ENCODE peak calls at places on chromosome 13, in eight cellular contexts. S, L, M, P, D, Q, G and C are unnamed samples.

GRCh38 chr13:111262715-111263114 is 57.7 kb upstream of the TEX29 start:
- DNase-seq in S (no peak), M (no peak), L (no peak), G (no peak), D (no peak), Q (no peak), P (no peak), C (no peak)

GRCh38 chr13:70798385-70798784 is 690.1 kb upstream of the KLHL1 start:
- DNase-seq in M (no peak), G (no peak), D (no peak), S (no peak), P (no peak), L (no peak), Q (no peak), C (no peak)

GRCh38 chr13:26280295-26280694 is 26.4 kb downstream of the CDK8 start:
- DNase-seq in M (no peak), L (no peak), D (no peak), Q (no peak), S (no peak), P (no peak), G (no peak), C (no peak)

GRCh38 chr13:22220186-22221160 is 549.6 kb downstream of the FGF9 start:
- DNase-seq in Q (no peak), P (no peak), G (no peak), S (no peak), D (no peak), M (no peak), L (no peak), C (no peak)

GRCh38 chr13:109479991-109480696 is 306.2 kb downstream of the IRS2 start:
- DNase-seq in M (no peak), S (no peak), D (no peak), P (no peak), Q (no peak), L (no peak), G (no peak), C (no peak)

GRCh38 chr13:44045179-44045562 is 165.5 kb downstream of the LACC1 start:
- DNase-seq in L (no peak), Q (no peak), M (no peak), G (no peak), D (no peak), S (no peak), P (no peak), C (no peak)

GRCh38 chr13:94548382-94549240 is 47.3 kb downstream of the TGDS start:
- DNase-seq in G (peak), S (peak), Q (peak), D (peak), P (peak), M (peak), L (no peak), C (peak)

GRCh38 chr13:98658131-98658530 is 81.2 kb upstream of the STK24 start:
- DNase-seq in S (no peak), M (no peak), G (no peak), L (no peak), P (no peak), D (no peak), Q (no peak), C (no peak)

GRCh38 chr13:110713981-110714797 is 689 bp downstream of the ING1 start:
- DNase-seq in Q (peak), D (peak), P (peak), S (peak), M (no peak), G (peak), L (no peak), C (peak)

GRCh38 chr13:33249066-33249465 is 36.5 kb downstream of the STARD13 start:
- DNase-seq in G (no peak), S (no peak), P (no peak), D (no peak), Q (no peak), L (no peak), M (no peak), C (no peak)

GRCh38 chr13:80979035-80979641 is 638.2 kb upstream of the SPRY2 start:
- DNase-seq in G (peak), S (no peak), P (no peak), Q (no peak), M (peak), L (no peak), D (peak), C (peak)

GRCh38 chr13:23715762-23716235 is 145.6 kb downstream of the TNFRSF19 start:
- DNase-seq in M (no peak), Q (no peak), D (no peak), L (no peak), P (no peak), G (no peak), S (no peak), C (peak)

GRCh38 chr13:103067751-103068563 is 1.7 kb upstream of the SLC10A2 start:
- DNase-seq in D (no peak), P (no peak), S (no peak), M (no peak), Q (no peak), G (no peak), L (no peak), C (no peak)

GRCh38 chr13:48567521-48568331 is 34.8 kb upstream of the RCBTB2 start:
- DNase-seq in Q (no peak), L (no peak), P (peak), M (no peak), D (no peak), S (peak), G (no peak), C (no peak)

GRCh38 chr13:111325146-111325890 is 4.9 kb downstream of the TEX29 start:
- DNase-seq in L (no peak), S (no peak), G (no peak), Q (no peak), D (no peak), M (no peak), P (no peak), C (no peak)

GRCh38 chr13:73189766-73190165 is 131.0 kb downstream of the KLF5 start:
- DNase-seq in G (no peak), M (no peak), D (no peak), P (no peak), L (no peak), Q (no peak), S (no peak), C (no peak)

GRCh38 chr13:53844747-53845146 is 816.1 kb downstream of the OLFM4 start:
- DNase-seq in D (no peak), P (no peak), L (no peak), Q (no peak), M (no peak), G (no peak), S (no peak), C (no peak)

GRCh38 chr13:110345701-110346100 is 38.6 kb downstream of the COL4A2 start:
- DNase-seq in M (no peak), D (no peak), P (no peak), S (no peak), Q (no peak), G (peak), L (no peak), C (no peak)

GRCh38 chr13:27954406-27954851 is 14.7 kb downstream of the CDX2 start:
- DNase-seq in P (no peak), L (no peak), D (no peak), Q (no peak), G (no peak), M (peak), S (no peak), C (peak)

GRCh38 chr13:27955192-27955591 is 13.9 kb downstream of the CDX2 start:
- DNase-seq in M (no peak), P (no peak), Q (no peak), D (no peak), S (no peak), G (no peak), L (no peak), C (no peak)

GRCh38 chr13:27952931-27953670 is 16.0 kb downstream of the CDX2 start:
- DNase-seq in Q (no peak), G (no peak), L (no peak), S (no peak), P (no peak), D (no peak), M (no peak), C (no peak)

GRCh38 chr13:27956576-27957300 is 12.4 kb downstream of the CDX2 start:
- DNase-seq in M (no peak), G (no peak), D (no peak), P (no peak), Q (no peak), L (no peak), S (no peak), C (no peak)

DNA sequence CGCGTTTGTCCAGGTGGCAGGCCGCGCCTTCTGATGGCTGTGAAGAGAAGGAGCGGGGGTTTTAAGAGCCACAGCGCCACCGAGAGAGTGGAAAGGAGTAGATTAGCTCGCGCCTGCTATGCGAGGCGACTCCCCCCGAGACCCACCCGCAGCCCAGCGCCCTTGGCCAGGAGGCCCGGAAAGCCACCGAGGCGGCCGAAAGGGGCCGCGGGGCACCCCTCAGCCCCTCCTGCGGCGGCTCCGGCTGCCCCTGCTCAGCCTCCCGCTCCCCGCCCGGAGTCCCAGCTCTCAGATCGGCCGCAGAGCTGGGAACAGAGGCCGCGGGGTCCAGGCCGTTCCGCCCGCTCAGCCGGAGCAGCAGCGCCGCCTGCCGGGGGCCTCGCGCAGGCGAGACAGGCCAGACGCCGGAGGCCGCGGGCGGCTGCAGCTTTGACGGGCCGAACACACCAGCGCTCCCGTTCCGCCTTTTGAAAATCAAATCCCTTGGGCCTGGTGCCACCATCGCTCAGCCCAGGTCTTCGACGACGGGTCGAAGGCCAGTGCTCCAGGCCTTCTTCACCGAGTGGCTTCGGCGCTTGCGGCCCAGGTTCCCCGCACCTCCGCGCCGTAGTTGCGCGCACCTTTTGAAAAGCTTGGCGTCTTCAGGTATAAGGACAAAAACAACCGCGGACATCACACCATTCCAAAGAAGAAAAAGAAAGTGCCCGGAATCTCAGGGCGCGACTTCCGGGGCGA is 15.3 kb downstream of the CDX2 start:
- DNase-seq in D (peak), M (peak), G (peak), L (no peak), S (peak), Q (peak), P (peak), C (peak)
- TF ChIP-seq POLR2A in D (no peak), M (no peak), G (no peak), L (no peak), S (no peak), Q (no peak), P (no peak), C (no peak)

DNA sequence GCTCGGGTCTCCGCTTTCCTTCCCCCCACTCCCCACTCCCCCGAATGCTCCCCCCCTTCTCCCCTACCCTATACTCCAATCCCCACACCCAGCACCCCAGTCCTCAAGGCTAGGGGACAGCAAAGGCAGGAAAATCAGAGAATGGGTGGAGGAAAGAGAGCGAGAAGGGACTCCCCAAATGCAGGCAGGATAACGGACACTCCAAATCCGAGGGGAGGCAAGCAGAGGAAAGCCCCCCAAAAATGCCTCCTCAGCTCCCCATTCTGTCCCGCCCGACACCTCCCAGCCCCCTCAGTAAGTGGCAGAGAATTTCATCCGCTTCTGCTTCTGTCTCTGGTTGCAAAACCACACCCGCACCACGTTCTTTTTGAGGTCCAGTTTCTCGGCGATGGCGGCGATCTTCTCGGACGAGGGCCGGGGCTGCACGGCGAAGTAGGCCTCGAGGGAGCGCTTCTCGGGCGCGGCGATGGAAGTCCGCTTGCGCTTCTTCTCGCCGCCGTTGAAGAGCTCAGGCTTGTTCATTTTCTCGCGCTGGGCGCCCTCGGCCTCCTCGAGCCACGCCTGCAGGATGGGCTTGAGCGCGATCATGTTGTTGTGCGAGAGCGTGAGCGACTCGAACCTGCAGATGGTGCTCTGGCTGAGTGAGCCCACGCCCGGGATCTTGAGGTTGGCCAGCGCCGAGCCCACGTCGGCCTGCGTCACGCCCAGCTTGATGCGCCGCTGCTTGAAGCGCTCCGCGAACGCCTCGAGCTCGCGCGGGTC is 2.0 kb downstream of the POU4F1 start:
- DNase-seq in D (no peak), L (no peak), S (no peak), M (no peak), G (no peak), Q (no peak), P (no peak), C (peak)
- TF ChIP-seq POLR2A in D (no peak), L (no peak), S (no peak), M (no peak), G (no peak), Q (no peak), P (no peak), C (no peak)

GRCh38 chr13:113588394-113589111 is 4.0 kb downstream of the TFDP1 start:
- DNase-seq in M (no peak), S (no peak), G (no peak), D (no peak), L (no peak), Q (no peak), P (no peak), C (no peak)
- TF ChIP-seq POLR2A in M (no peak), S (no peak), G (no peak), D (no peak), L (no peak), Q (no peak), P (no peak), C (peak)

DNA sequence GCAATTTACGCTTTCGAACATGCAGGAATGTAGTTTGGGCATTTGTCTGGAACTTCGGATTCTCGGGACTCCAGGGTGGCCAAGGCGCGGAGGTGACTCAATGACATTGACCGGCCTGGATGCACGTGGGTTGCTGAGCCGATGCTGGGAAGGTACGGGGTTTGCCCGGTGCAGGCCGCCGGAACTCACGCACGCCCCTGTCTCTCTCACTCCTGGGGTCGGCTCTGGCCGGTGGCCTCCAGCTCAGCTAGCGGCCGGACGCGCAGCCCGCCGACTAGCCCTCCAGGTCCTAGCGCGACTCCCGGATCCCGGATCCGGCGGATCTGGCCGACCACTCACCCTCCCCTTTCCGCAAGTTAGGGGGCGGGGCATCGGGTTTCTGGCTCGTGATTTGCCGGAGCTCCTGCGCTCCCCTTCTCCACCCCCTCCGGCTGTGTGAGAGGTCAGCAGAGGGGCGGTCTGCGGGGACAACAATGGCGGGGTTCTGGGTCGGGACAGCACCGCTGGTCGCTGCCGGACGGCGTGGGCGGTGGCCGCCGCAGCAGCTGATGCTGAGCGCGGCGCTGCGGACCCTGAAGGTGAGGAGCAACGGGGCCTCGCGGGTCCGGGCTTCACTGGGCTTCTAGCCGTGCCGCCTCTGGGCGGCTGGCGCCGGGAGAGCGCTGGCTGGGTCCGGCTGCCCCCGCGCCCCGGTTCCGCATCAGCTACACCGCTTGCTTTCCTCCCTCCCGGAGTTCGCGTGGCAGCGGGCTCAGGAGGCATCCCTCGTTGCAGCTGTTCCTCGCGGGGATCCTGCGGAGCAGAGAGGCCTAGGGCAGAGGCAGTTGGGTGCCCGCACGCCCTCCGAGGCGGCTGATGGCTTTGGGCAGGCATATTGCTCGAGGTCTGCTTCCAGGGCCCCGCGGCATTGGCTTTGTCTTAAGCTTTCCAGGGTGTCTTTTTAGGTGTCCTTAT is at the start of gene PCCA:
- DNase-seq in G (peak), S (peak), Q (peak), M (peak), L (peak), D (peak), P (peak), C (peak)
- TF ChIP-seq POLR2A in G (peak), S (peak), Q (peak), M (peak), L (no peak), D (peak), P (peak), C (peak)

GRCh38 chr13:31166591-31166990 is 4.9 kb upstream of the HSPH1 start:
- DNase-seq in L (no peak), D (no peak), P (no peak), S (no peak), Q (no peak), G (no peak), M (no peak), C (no peak)

GRCh38 chr13:31162151-31163008 is 676 bp upstream of the HSPH1 start:
- DNase-seq in M (peak), S (peak), D (peak), P (peak), L (peak), G (peak), Q (peak), C (peak)

GRCh38 chr13:31161583-31162150 is at the start of gene HSPH1:
- DNase-seq in M (peak), L (peak), P (peak), Q (peak), G (peak), D (peak), S (peak), C (peak)

GRCh38 chr13:31159306-31159705 is 2.4 kb downstream of the HSPH1 start:
- DNase-seq in L (no peak), Q (no peak), P (no peak), M (no peak), D (no peak), G (no peak), S (no peak), C (no peak)

DNA sequence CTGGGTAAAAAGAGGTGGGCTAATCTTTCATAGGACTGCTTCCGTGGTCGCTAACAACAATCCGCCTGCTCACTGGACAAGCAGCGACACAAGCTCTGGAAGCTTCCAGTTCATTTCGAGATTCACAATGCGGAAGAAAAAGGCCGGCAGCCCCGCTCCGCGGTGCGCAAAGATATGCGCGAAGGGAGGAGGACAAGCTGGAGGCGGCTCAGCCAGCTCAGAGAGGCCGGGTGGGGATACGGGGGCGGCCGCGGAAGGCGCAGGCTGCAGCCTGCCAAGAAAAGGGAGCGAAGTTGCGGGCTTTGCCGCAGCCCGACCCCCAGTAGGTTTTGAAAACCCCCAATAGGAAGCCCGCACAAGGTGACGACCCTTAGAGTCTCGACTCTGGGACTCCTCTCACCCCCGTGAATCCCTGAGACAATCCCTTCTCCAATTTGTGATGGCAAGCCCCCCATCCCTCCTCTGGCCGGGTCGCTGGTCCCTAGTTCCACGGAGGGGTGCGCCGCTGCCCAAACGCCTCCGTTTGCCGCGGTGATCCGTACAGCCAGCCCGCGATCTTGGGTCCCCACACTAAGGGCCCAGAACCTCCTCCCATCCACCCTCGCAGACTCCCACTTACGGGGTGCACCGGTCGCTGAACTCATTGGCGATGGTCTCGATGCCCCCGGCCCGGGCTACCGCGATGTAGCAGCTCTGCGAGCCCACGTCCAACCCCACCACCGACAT is 684 bp downstream of the HSPH1 start:
- DNase-seq in M (no peak), G (peak), D (peak), L (peak), P (peak), Q (peak), S (peak), C (peak)
- TF ChIP-seq POLR2A in M (no peak), G (no peak), D (peak), L (no peak), P (no peak), Q (no peak), S (no peak), C (no peak)

DNA sequence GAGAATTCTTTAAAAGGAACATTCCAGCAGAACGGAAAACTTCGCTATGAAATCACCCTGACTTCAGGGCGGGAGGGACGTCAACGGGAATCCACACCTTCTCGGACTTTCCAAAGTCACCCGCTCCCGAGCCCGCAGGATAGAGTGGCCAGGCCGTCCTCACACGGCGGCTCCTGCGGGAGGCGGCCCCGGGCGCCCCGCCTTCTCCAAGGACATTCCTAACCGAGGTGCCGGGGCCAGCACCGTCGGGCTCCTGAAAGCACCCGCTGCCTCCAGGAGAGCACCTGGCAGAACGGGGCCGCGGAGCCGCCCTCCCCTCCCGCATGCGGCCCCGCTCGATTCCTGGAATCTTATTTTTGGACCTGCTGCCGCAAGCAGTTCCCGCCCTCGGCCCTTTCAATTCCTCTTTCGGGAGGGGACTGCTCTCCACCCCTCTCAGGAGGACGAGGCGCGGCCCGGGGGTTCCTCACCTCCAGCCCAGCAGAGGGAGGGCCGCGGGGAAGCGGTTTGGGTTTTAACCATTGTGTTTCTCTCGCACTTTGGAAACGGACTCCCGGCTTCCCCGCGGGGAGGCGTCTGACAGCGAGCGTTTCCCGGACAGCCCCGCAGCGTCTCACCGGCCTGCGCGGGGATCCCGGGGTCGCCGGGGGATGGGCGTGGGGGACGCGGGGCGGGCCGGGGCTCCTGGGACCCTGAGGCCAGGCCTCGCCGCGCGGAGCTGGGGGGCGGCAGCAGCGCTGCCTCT is 938 bp downstream of the GAS6 start:
- DNase-seq in Q (peak), P (peak), G (no peak), L (no peak), S (peak), M (peak), D (no peak), C (peak)
- TF ChIP-seq POLR2A in Q (no peak), P (no peak), G (no peak), L (no peak), S (no peak), M (no peak), D (no peak), C (no peak)